ENCODE peak calls at places on chromosomes 7 and 10, in four cellular contexts. W, D, C and P are unnamed samples.

GRCh38 chr10:10520391-10521385 is 497.0 kb upstream of the CELF2 start:
- DNase-seq in W (no peak), D (peak), C (no peak), P (no peak)

GRCh38 chr7:134255814-134256213 is 60.9 kb downstream of the SLC35B4 start:
- DNase-seq in D (no peak), W (no peak), C (no peak), P (no peak)

GRCh38 chr7:30472081-30472770 is 6.4 kb downstream of the NOD1 start:
- DNase-seq in D (peak), W (no peak), C (no peak), P (no peak)

GRCh38 chr10:71971769-71972555 is 7.8 kb downstream of the CHST3 start:
- DNase-seq in D (no peak), C (no peak), W (no peak), P (no peak)

GRCh38 chr7:129295015-129295423 is 70.2 kb downstream of the AHCYL2 start:
- DNase-seq in D (peak), W (peak), C (peak), P (no peak)

GRCh38 chr10:94362360-94363250 is at the start of gene NOC3L:
- DNase-seq in D (peak), W (peak), C (peak), P (peak)

GRCh38 chr7:32564542-32564941 is 69.3 kb downstream of the AVL9 start:
- DNase-seq in C (no peak), D (no peak), W (no peak), P (no peak)

GRCh38 chr10:83678850-83679249 is 460.5 kb upstream of the GHITM start:
- DNase-seq in C (no peak), D (no peak), W (no peak), P (no peak)

GRCh38 chr10:97553575-97554100 is 18.9 kb upstream of the ANKRD2 start:
- DNase-seq in W (peak), C (peak), D (peak), P (peak)

GRCh38 chr10:131567279-131568162 is 256.0 kb upstream of the TCERG1L start:
- DNase-seq in C (no peak), D (no peak), W (no peak), P (no peak)

GRCh38 chr10:132829403-132829802 is 43.5 kb upstream of the NKX6-2 start:
- DNase-seq in W (no peak), C (no peak), D (no peak), P (no peak)

GRCh38 chr7:2452074-2452507 is 24.1 kb downstream of the GRIFIN start:
- DNase-seq in W (no peak), C (peak), D (no peak), P (no peak)